ENCODE peak calls at places on chromosome 21, in five cellular contexts. K is NCI-H748 treated with DMSO at 0.1 percent for 48 hours; Q is activated CD8-positive, alpha-beta memory T cell treated with anti-CD3 and anti-CD28 coated beads for 4 hours; T is activated CD4-positive, alpha-beta T cell treated with anti-CD3 and anti-CD28 coated beads, Interleukin-2, amount 10 ng/mL, durations not matched to agents 7 days and 5 days; J is HS-5. A is an unnamed sample.

GRCh38 chr21:32412998-32413504 is 545 bp downstream of the EVA1C start:
- DNase-seq in T (no peak), J (no peak), K (peak), Q (peak), A (no peak)

GRCh38 chr21:26077523-26077922 is 93.0 kb downstream of the APP start:
- DNase-seq in Q (no peak), J (no peak), T (no peak), K (no peak), A (no peak)

GRCh38 chr21:46022551-46023107 is 41.1 kb downstream of the COL6A1 start:
- DNase-seq in J (no peak), Q (no peak), K (peak), T (no peak), A (no peak)

GRCh38 chr21:41406340-41406739 is 19.7 kb upstream of the MX1 start:
- DNase-seq in K (no peak), T (no peak), Q (no peak), J (no peak), A (no peak)

GRCh38 chr21:30028537-30028936 is 88.7 kb upstream of the GRIK1 start:
- DNase-seq in Q (no peak), T (no peak), K (no peak), J (no peak), A (no peak)

GRCh38 chr21:41958886-41959563 is 5.2 kb upstream of the C2CD2 start:
- DNase-seq in T (no peak), Q (no peak), J (no peak), K (no peak), A (no peak)

GRCh38 chr21:46052703-46053651 is 44.9 kb upstream of the COL6A2 start:
- DNase-seq in T (no peak), K (no peak), Q (peak), J (peak), A (no peak)

GRCh38 chr21:23792300-23792699 is 1815.0 kb downstream of the MRPL39 start:
- DNase-seq in J (no peak), K (no peak), Q (no peak), T (no peak), A (no peak)

GRCh38 chr21:43866233-43866632 is 1.2 kb downstream of the AGPAT3 start:
- DNase-seq in T (peak), Q (no peak), J (no peak), K (no peak), A (no peak)

GRCh38 chr21:42924433-42924751 is 1.0 kb downstream of the ERVH48-1 start:
- DNase-seq in K (no peak), Q (no peak), J (no peak), T (no peak), A (no peak)

GRCh38 chr21:45584786-45585185 is 42.5 kb upstream of the SLC19A1 start:
- DNase-seq in J (no peak), K (no peak), T (no peak), Q (no peak), A (no peak)

GRCh38 chr21:45479691-45480675 is 62.3 kb downstream of the SLC19A1 start:
- DNase-seq in J (no peak), T (no peak), K (no peak), Q (no peak), A (no peak)

GRCh38 chr21:43778469-43779335 is 2.6 kb upstream of the CSTB start:
- DNase-seq in T (peak), Q (no peak), J (no peak), K (no peak), A (no peak)

GRCh38 chr21:36579898-36580297 is 100.0 kb upstream of the CLDN14 start:
- DNase-seq in T (no peak), J (no peak), Q (no peak), K (no peak), A (no peak)

GRCh38 chr21:45942011-45942546 is 39.5 kb upstream of the COL6A1 start:
- DNase-seq in Q (no peak), T (no peak), K (no peak), J (no peak), A (no peak)

GRCh38 chr21:42853621-42854020 is 25.7 kb downstream of the WDR4 start:
- DNase-seq in Q (no peak), J (no peak), T (no peak), K (no peak), A (no peak)

GRCh38 chr21:38803075-38803474 is 2.7 kb upstream of the ETS2 start:
- DNase-seq in Q (no peak), T (no peak), K (no peak), J (no peak), A (no peak)